ENCODE peak calls at places on chromosomes 11 and 22, in eight cellular contexts. One of them, this sample, is unnamed.

GRCh38 chr11:96187779-96188624 is 155.0 kb downstream of the MAML2 start:
- DNase-seq in sigmoid colon: no peak
- DNase-seq in ascending aorta: peak
- DNase-seq in mesenchymal stem cell: peak
- DNase-seq in psoas muscle: no peak
- DNase-seq in left ventricle myocardium inferior: peak
- DNase-seq in cardiac muscle cell: peak
- DNase-seq in A549: peak
- DNase-seq in this sample: no peak

GRCh38 chr11:129951201-129951882 is 51.3 kb downstream of the PRDM10 start:
- DNase-seq in mesenchymal stem cell: no peak
- DNase-seq in sigmoid colon: no peak
- DNase-seq in cardiac muscle cell: peak
- DNase-seq in left ventricle myocardium inferior: no peak
- DNase-seq in A549: no peak
- DNase-seq in psoas muscle: no peak
- DNase-seq in ascending aorta: no peak
- DNase-seq in this sample: no peak

GRCh38 chr11:125162743-125163142 is 1.8 kb upstream of the PKNOX2 start:
- DNase-seq in psoas muscle: no peak
- DNase-seq in mesenchymal stem cell: no peak
- DNase-seq in cardiac muscle cell: no peak
- DNase-seq in left ventricle myocardium inferior: no peak
- DNase-seq in sigmoid colon: no peak
- DNase-seq in ascending aorta: no peak
- DNase-seq in A549: no peak
- DNase-seq in this sample: no peak

GRCh38 chr11:7543302-7543701 is 29.5 kb downstream of the PPFIBP2 start:
- DNase-seq in psoas muscle: no peak
- DNase-seq in sigmoid colon: no peak
- DNase-seq in mesenchymal stem cell: no peak
- DNase-seq in ascending aorta: no peak
- DNase-seq in left ventricle myocardium inferior: no peak
- DNase-seq in A549: no peak
- DNase-seq in cardiac muscle cell: no peak
- DNase-seq in this sample: no peak

GRCh38 chr11:1375161-1375954 is 14.4 kb upstream of the BRSK2 start:
- DNase-seq in ascending aorta: no peak
- DNase-seq in psoas muscle: no peak
- DNase-seq in cardiac muscle cell: no peak
- DNase-seq in A549: no peak
- DNase-seq in left ventricle myocardium inferior: no peak
- DNase-seq in sigmoid colon: no peak
- DNase-seq in mesenchymal stem cell: no peak
- DNase-seq in this sample: no peak

GRCh38 chr22:33747576-33748180 is 172.6 kb downstream of the LARGE1 start:
- DNase-seq in mesenchymal stem cell: no peak
- DNase-seq in left ventricle myocardium inferior: no peak
- DNase-seq in ascending aorta: no peak
- DNase-seq in sigmoid colon: no peak
- DNase-seq in psoas muscle: no peak
- DNase-seq in cardiac muscle cell: no peak
- DNase-seq in A549: peak
- DNase-seq in this sample: no peak

GRCh38 chr11:29249713-29250112 is 767.1 kb downstream of the KCNA4 start:
- DNase-seq in A549: no peak
- DNase-seq in ascending aorta: no peak
- DNase-seq in left ventricle myocardium inferior: no peak
- DNase-seq in mesenchymal stem cell: no peak
- DNase-seq in psoas muscle: no peak
- DNase-seq in cardiac muscle cell: no peak
- DNase-seq in sigmoid colon: no peak
- DNase-seq in this sample: no peak

GRCh38 chr22:41410311-41410751 is 28.6 kb downstream of the TEF start:
- DNase-seq in mesenchymal stem cell: no peak
- DNase-seq in left ventricle myocardium inferior: peak
- DNase-seq in A549: no peak
- DNase-seq in ascending aorta: peak
- DNase-seq in cardiac muscle cell: no peak
- DNase-seq in psoas muscle: peak
- DNase-seq in sigmoid colon: peak
- DNase-seq in this sample: no peak

GRCh38 chr22:48802576-48802975 is 1025.1 kb downstream of the BRD1 start:
- DNase-seq in cardiac muscle cell: no peak
- DNase-seq in left ventricle myocardium inferior: no peak
- DNase-seq in mesenchymal stem cell: no peak
- DNase-seq in ascending aorta: peak
- DNase-seq in psoas muscle: no peak
- DNase-seq in sigmoid colon: no peak
- DNase-seq in A549: no peak
- DNase-seq in this sample: no peak

GRCh38 chr11:67673902-67674301 is 521 bp downstream of the ALDH3B2 start:
- DNase-seq in mesenchymal stem cell: no peak
- DNase-seq in cardiac muscle cell: no peak
- DNase-seq in left ventricle myocardium inferior: no peak
- DNase-seq in sigmoid colon: no peak
- DNase-seq in ascending aorta: no peak
- DNase-seq in A549: no peak
- DNase-seq in psoas muscle: no peak
- DNase-seq in this sample: no peak

GRCh38 chr22:20569059-20570058 is 61.9 kb downstream of the MED15 start:
- DNase-seq in sigmoid colon: peak
- DNase-seq in psoas muscle: peak
- DNase-seq in left ventricle myocardium inferior: peak
- DNase-seq in ascending aorta: peak
- DNase-seq in mesenchymal stem cell: peak
- DNase-seq in A549: peak
- DNase-seq in cardiac muscle cell: peak
- DNase-seq in this sample: peak

GRCh38 chr11:44615041-44615513 is 49.6 kb downstream of the CD82 start:
- DNase-seq in left ventricle myocardium inferior: peak
- DNase-seq in psoas muscle: no peak
- DNase-seq in mesenchymal stem cell: no peak
- DNase-seq in ascending aorta: no peak
- DNase-seq in cardiac muscle cell: no peak
- DNase-seq in sigmoid colon: peak
- DNase-seq in A549: no peak
- DNase-seq in this sample: no peak

GRCh38 chr22:49770454-49771265 is 57.0 kb downstream of the BRD1 start:
- DNase-seq in sigmoid colon: peak
- DNase-seq in mesenchymal stem cell: no peak
- DNase-seq in ascending aorta: no peak
- DNase-seq in left ventricle myocardium inferior: peak
- DNase-seq in A549: no peak
- DNase-seq in psoas muscle: peak
- DNase-seq in cardiac muscle cell: no peak
- DNase-seq in this sample: no peak

GRCh38 chr11:105372214-105372613 is 232.6 kb upstream of the CARD18 start:
- DNase-seq in sigmoid colon: no peak
- DNase-seq in mesenchymal stem cell: no peak
- DNase-seq in left ventricle myocardium inferior: no peak
- DNase-seq in psoas muscle: no peak
- DNase-seq in cardiac muscle cell: no peak
- DNase-seq in ascending aorta: no peak
- DNase-seq in A549: no peak
- DNase-seq in this sample: no peak

GRCh38 chr11:47731466-47731865 is 16.3 kb upstream of the AGBL2 start:
- DNase-seq in mesenchymal stem cell: no peak
- DNase-seq in A549: no peak
- DNase-seq in ascending aorta: no peak
- DNase-seq in cardiac muscle cell: no peak
- DNase-seq in left ventricle myocardium inferior: no peak
- DNase-seq in psoas muscle: no peak
- DNase-seq in sigmoid colon: no peak
- DNase-seq in this sample: no peak

GRCh38 chr22:43642807-43643206 is 169.3 kb downstream of the EFCAB6 start:
- DNase-seq in cardiac muscle cell: no peak
- DNase-seq in mesenchymal stem cell: no peak
- DNase-seq in left ventricle myocardium inferior: no peak
- DNase-seq in A549: no peak
- DNase-seq in psoas muscle: no peak
- DNase-seq in ascending aorta: no peak
- DNase-seq in sigmoid colon: no peak
- DNase-seq in this sample: no peak
- H3K4me3 ChIP-seq in cardiac muscle cell: no peak
- H3K4me3 ChIP-seq in mesenchymal stem cell: no peak
- H3K4me3 ChIP-seq in left ventricle myocardium inferior: no peak
- H3K4me3 ChIP-seq in A549: no peak
- H3K4me3 ChIP-seq in psoas muscle: no peak
- H3K4me3 ChIP-seq in ascending aorta: no peak
- H3K4me3 ChIP-seq in sigmoid colon: no peak
- H3K4me3 ChIP-seq in this sample: no peak

DNA sequence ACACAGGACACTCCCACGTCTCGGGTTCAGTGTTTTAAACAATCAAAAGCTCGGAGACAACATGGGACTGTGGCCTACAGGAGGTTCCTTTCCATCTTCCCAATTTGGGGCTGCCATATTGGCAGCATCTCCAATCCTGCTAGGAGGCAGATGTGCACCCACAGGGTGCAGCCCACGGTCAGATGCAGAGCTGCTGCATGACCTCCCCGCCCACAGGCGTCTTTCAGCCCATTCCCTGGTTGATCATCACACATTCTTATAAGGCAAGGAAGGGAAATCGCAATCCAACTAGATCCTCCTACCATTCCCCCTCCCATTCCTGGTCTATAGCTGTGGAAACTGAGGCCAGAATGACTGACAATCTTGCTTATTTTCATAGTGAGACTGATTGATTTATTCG is 121.4 kb downstream of the MICAL3 start:
- DNase-seq in A549: no peak
- DNase-seq in mesenchymal stem cell: no peak
- DNase-seq in left ventricle myocardium inferior: no peak
- DNase-seq in psoas muscle: no peak
- DNase-seq in cardiac muscle cell: no peak
- DNase-seq in ascending aorta: no peak
- DNase-seq in sigmoid colon: no peak
- DNase-seq in this sample: no peak
- H3K27ac ChIP-seq in A549: no peak
- H3K27ac ChIP-seq in mesenchymal stem cell: no peak
- H3K27ac ChIP-seq in left ventricle myocardium inferior: peak
- H3K27ac ChIP-seq in psoas muscle: peak
- H3K27ac ChIP-seq in cardiac muscle cell: no peak
- H3K27ac ChIP-seq in ascending aorta: no peak
- H3K27ac ChIP-seq in sigmoid colon: peak
- H3K27ac ChIP-seq in this sample: no peak

GRCh38 chr11:94794287-94795168 is 26.4 kb downstream of the AMOTL1 start:
- DNase-seq in cardiac muscle cell: peak
- DNase-seq in left ventricle myocardium inferior: peak
- DNase-seq in mesenchymal stem cell: peak
- DNase-seq in ascending aorta: peak
- DNase-seq in psoas muscle: peak
- DNase-seq in A549: peak
- DNase-seq in sigmoid colon: peak
- DNase-seq in this sample: peak
- H3K4me3 ChIP-seq in cardiac muscle cell: no peak
- H3K4me3 ChIP-seq in left ventricle myocardium inferior: peak
- H3K4me3 ChIP-seq in mesenchymal stem cell: peak
- H3K4me3 ChIP-seq in ascending aorta: peak
- H3K4me3 ChIP-seq in psoas muscle: peak
- H3K4me3 ChIP-seq in A549: no peak
- H3K4me3 ChIP-seq in sigmoid colon: no peak
- H3K4me3 ChIP-seq in this sample: no peak

GRCh38 chr11:10288881-10289764 is 4.9 kb downstream of the SBF2 start:
- DNase-seq in A549: no peak
- DNase-seq in left ventricle myocardium inferior: no peak
- DNase-seq in sigmoid colon: no peak
- DNase-seq in psoas muscle: no peak
- DNase-seq in ascending aorta: no peak
- DNase-seq in mesenchymal stem cell: no peak
- DNase-seq in cardiac muscle cell: no peak
- DNase-seq in this sample: no peak

GRCh38 chr11:10289765-10290420 is 4.1 kb downstream of the SBF2 start:
- DNase-seq in A549: no peak
- DNase-seq in mesenchymal stem cell: no peak
- DNase-seq in psoas muscle: no peak
- DNase-seq in ascending aorta: no peak
- DNase-seq in sigmoid colon: no peak
- DNase-seq in cardiac muscle cell: no peak
- DNase-seq in left ventricle myocardium inferior: no peak
- DNase-seq in this sample: no peak

GRCh38 chr11:10295056-10295901 is 1.3 kb upstream of the SBF2 start:
- DNase-seq in cardiac muscle cell: no peak
- DNase-seq in left ventricle myocardium inferior: no peak
- DNase-seq in mesenchymal stem cell: peak
- DNase-seq in sigmoid colon: no peak
- DNase-seq in psoas muscle: no peak
- DNase-seq in ascending aorta: no peak
- DNase-seq in A549: no peak
- DNase-seq in this sample: no peak

GRCh38 chr11:10294289-10294953 is 402 bp upstream of the SBF2 start:
- DNase-seq in ascending aorta: no peak
- DNase-seq in psoas muscle: peak
- DNase-seq in left ventricle myocardium inferior: peak
- DNase-seq in mesenchymal stem cell: peak
- DNase-seq in cardiac muscle cell: peak
- DNase-seq in A549: peak
- DNase-seq in sigmoid colon: peak
- DNase-seq in this sample: peak

DNA sequence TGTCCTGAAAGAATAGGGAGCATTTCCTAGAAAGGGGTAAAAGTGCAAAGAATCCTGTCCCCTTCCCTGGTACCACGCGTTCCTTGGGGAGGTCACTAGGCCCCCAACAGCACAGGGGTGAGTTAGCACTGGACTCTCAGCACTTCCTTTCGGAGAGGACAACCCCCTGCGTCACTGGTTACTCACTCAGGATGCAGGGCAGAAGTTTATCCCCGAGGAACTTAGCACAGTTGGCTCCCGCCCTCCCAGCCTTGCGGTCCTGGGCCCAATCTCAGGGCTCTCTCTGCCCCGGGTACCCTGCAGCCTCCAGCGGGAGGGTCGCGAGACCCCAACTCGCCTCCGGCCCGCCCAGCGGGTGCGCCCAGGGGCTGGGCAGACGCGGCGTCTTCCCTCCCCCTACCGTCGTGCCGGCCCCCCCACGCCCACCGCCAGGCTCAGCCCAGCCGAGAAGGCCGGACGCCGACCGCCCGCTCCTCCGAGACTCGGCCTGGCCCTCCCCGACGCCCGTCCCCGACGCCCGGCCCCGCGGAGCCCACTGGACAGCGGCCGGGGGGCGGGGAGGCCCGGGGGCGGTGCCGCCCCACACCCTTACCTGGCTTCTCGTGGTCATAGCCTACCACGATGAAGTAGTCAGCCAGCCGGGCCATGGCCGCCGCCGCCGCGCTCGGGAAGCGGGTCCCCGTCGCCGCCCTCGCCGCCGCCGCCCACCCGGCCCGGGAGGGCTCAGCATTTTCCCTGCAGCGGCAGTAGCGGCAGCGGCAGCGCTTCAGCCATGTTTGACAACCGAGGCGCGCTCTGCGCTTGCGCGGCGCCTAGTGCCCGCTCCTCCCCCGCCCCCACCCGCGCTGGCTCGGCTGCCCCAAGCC is at the start of gene SBF2:
- DNase-seq in left ventricle myocardium inferior: peak
- DNase-seq in sigmoid colon: peak
- DNase-seq in cardiac muscle cell: peak
- DNase-seq in A549: peak
- DNase-seq in ascending aorta: peak
- DNase-seq in mesenchymal stem cell: peak
- DNase-seq in psoas muscle: peak
- DNase-seq in this sample: peak
- H3K27ac ChIP-seq in left ventricle myocardium inferior: peak
- H3K27ac ChIP-seq in sigmoid colon: peak
- H3K27ac ChIP-seq in cardiac muscle cell: peak
- H3K27ac ChIP-seq in A549: peak
- H3K27ac ChIP-seq in ascending aorta: peak
- H3K27ac ChIP-seq in mesenchymal stem cell: peak
- H3K27ac ChIP-seq in psoas muscle: peak
- H3K27ac ChIP-seq in this sample: peak

GRCh38 chr11:12803086-12803826 is 129.0 kb downstream of the TEAD1 start:
- DNase-seq in psoas muscle: no peak
- DNase-seq in left ventricle myocardium inferior: no peak
- DNase-seq in ascending aorta: no peak
- DNase-seq in mesenchymal stem cell: peak
- DNase-seq in sigmoid colon: no peak
- DNase-seq in cardiac muscle cell: peak
- DNase-seq in A549: no peak
- DNase-seq in this sample: no peak
- H3K4me3 ChIP-seq in psoas muscle: no peak
- H3K4me3 ChIP-seq in left ventricle myocardium inferior: no peak
- H3K4me3 ChIP-seq in ascending aorta: no peak
- H3K4me3 ChIP-seq in mesenchymal stem cell: no peak
- H3K4me3 ChIP-seq in sigmoid colon: no peak
- H3K4me3 ChIP-seq in cardiac muscle cell: no peak
- H3K4me3 ChIP-seq in A549: peak
- H3K4me3 ChIP-seq in this sample: no peak